ENCODE peak calls at places on chromosomes 2 and 18, in ten cellular contexts. X is A549; O is stimulated activated CD4-positive, alpha-beta T cell treated with anti-CD3 and anti-CD28 coated beads, Interleukin-2, amount 100 ng/mL, for 24 hours; L is activated T-cell treated with anti-CD3 and anti-CD28 coated beads for 1 hour; R is DMS153; F is kidney; J is endothelial cell; A is HCT116; D is epithelial cell of esophagus; S is stimulated activated naive CD8-positive, alpha-beta T cell treated with anti-CD3 and anti-CD28 coated beads, Interleukin-15, Interleukin-2, amounts not matched to agents 100 U/mL and 50 U/mL, for 24 hours. W is an unnamed sample.

GRCh38 chr2:6434396-6434795 is 431.3 kb downstream of the CMPK2 start:
- DNase-seq in R (no peak), D (no peak), F (no peak), L (no peak), A (no peak), X (no peak), O (no peak), S (no peak), J (no peak), W (no peak)

GRCh38 chr18:76256897-76257500 is 238.0 kb downstream of the ZNF516 start:
- DNase-seq in X (peak), F (no peak), S (no peak), R (peak), J (peak), L (no peak), O (no peak), A (peak), D (peak), W (peak)

GRCh38 chr2:128867936-128868636 is 549.4 kb upstream of the HS6ST1 start:
- DNase-seq in J (no peak), X (no peak), A (no peak), S (no peak), R (no peak), O (no peak), F (no peak), D (no peak), L (no peak), W (no peak)

GRCh38 chr2:206797376-206797775 is 32.0 kb downstream of the FASTKD2 start:
- DNase-seq in J (no peak), A (no peak), S (no peak), X (no peak), L (no peak), R (no peak), F (no peak), O (no peak), D (peak), W (no peak)

GRCh38 chr18:49626842-49627360 is 65.0 kb downstream of the LIPG start:
- DNase-seq in J (no peak), O (no peak), X (no peak), S (no peak), D (no peak), R (no peak), L (no peak), A (no peak), F (no peak), W (no peak)

GRCh38 chr2:230983566-230983965 is 12.4 kb upstream of the SPATA3 start:
- DNase-seq in L (no peak), F (no peak), J (no peak), D (no peak), O (no peak), R (no peak), S (no peak), X (no peak), A (no peak), W (no peak)

GRCh38 chr18:45566025-45566740 is 49.1 kb upstream of the SLC14A2 start:
- DNase-seq in X (no peak), J (no peak), A (no peak), L (no peak), R (no peak), S (no peak), F (peak), D (peak), O (no peak), W (no peak)

GRCh38 chr2:207283356-207283755 is 117.6 kb upstream of the KLF7 start:
- DNase-seq in O (no peak), A (no peak), S (peak), X (no peak), J (no peak), R (no peak), D (no peak), L (no peak), F (no peak), W (no peak)

W was measured in cerebellar cortex.